ENCODE peak calls at places on chromosomes 6 and 20, in nine cellular contexts. One of them, this sample, is unnamed.

GRCh38 chr6:142966294-142966693 is 21.3 kb upstream of the HIVEP2 start:
- DNase-seq in body of pancreas: no peak
- DNase-seq in cardiac muscle cell: no peak
- DNase-seq in H9: no peak
- DNase-seq in astrocyte: no peak
- DNase-seq in neural progenitor cell: no peak
- DNase-seq in endodermal cell: no peak
- DNase-seq in GM06990: no peak
- DNase-seq in Peyer's patch: no peak
- DNase-seq in this sample: no peak

GRCh38 chr6:2784061-2784460 is 18.9 kb downstream of the WRNIP1 start:
- DNase-seq in GM06990: no peak
- DNase-seq in Peyer's patch: no peak
- DNase-seq in H9: no peak
- DNase-seq in cardiac muscle cell: no peak
- DNase-seq in body of pancreas: no peak
- DNase-seq in neural progenitor cell: no peak
- DNase-seq in endodermal cell: no peak
- DNase-seq in astrocyte: no peak
- DNase-seq in this sample: no peak

GRCh38 chr6:165664553-165665383 is 1.7 kb upstream of the PDE10A start:
- DNase-seq in endodermal cell: no peak
- DNase-seq in neural progenitor cell: peak; percentile 66
- DNase-seq in Peyer's patch: no peak
- DNase-seq in astrocyte: no peak
- DNase-seq in cardiac muscle cell: no peak
- DNase-seq in H9: no peak
- DNase-seq in GM06990: no peak
- DNase-seq in body of pancreas: no peak
- DNase-seq in this sample: no peak

GRCh38 chr6:53179961-53180651 is 31.5 kb upstream of the GCM1 start:
- DNase-seq in astrocyte: peak; percentile 52
- DNase-seq in GM06990: no peak
- DNase-seq in Peyer's patch: peak; percentile 85
- DNase-seq in endodermal cell: no peak
- DNase-seq in body of pancreas: peak; percentile 74
- DNase-seq in neural progenitor cell: no peak
- DNase-seq in H9: no peak
- DNase-seq in cardiac muscle cell: peak; percentile 17
- DNase-seq in this sample: no peak

GRCh38 chr20:845967-846893 is 12.7 kb downstream of the FAM110A start:
- DNase-seq in astrocyte: no peak
- DNase-seq in H9: no peak
- DNase-seq in GM06990: no peak
- DNase-seq in body of pancreas: no peak
- DNase-seq in Peyer's patch: no peak
- DNase-seq in endodermal cell: no peak
- DNase-seq in cardiac muscle cell: no peak
- DNase-seq in neural progenitor cell: no peak
- DNase-seq in this sample: no peak

GRCh38 chr20:21505810-21506530 is 7.9 kb downstream of the NKX2-2 start:
- DNase-seq in Peyer's patch: peak; percentile 53
- DNase-seq in GM06990: no peak
- DNase-seq in body of pancreas: no peak
- DNase-seq in cardiac muscle cell: peak; percentile 70
- DNase-seq in neural progenitor cell: peak; percentile 89
- DNase-seq in endodermal cell: peak; percentile 90
- DNase-seq in astrocyte: peak; percentile 15
- DNase-seq in H9: peak; percentile 73
- DNase-seq in this sample: peak; percentile 77

GRCh38 chr20:54207743-54208491 is at the start of gene PFDN4:
- DNase-seq in neural progenitor cell: peak; percentile 89
- DNase-seq in cardiac muscle cell: peak; percentile 88
- DNase-seq in endodermal cell: peak; percentile 95
- DNase-seq in astrocyte: peak; percentile 74
- DNase-seq in GM06990: peak; percentile 92
- DNase-seq in Peyer's patch: peak; percentile 91
- DNase-seq in H9: peak; percentile 86
- DNase-seq in body of pancreas: peak; percentile 77
- DNase-seq in this sample: peak; percentile 81

GRCh38 chr20:1855690-1856089 is 39.5 kb upstream of the SIRPA start:
- DNase-seq in H9: no peak
- DNase-seq in body of pancreas: no peak
- DNase-seq in Peyer's patch: no peak
- DNase-seq in GM06990: no peak
- DNase-seq in cardiac muscle cell: no peak
- DNase-seq in astrocyte: no peak
- DNase-seq in endodermal cell: no peak
- DNase-seq in neural progenitor cell: no peak
- DNase-seq in this sample: no peak

GRCh38 chr6:21999012-21999528 is 297.8 kb downstream of the PRL start:
- DNase-seq in astrocyte: peak; percentile 86
- DNase-seq in endodermal cell: no peak
- DNase-seq in neural progenitor cell: no peak
- DNase-seq in cardiac muscle cell: no peak
- DNase-seq in GM06990: no peak
- DNase-seq in body of pancreas: no peak
- DNase-seq in H9: no peak
- DNase-seq in Peyer's patch: no peak
- DNase-seq in this sample: no peak

GRCh38 chr6:110190726-110191125 is 10.5 kb downstream of the CDC40 start:
- DNase-seq in endodermal cell: peak; percentile 70
- DNase-seq in GM06990: no peak
- DNase-seq in astrocyte: no peak
- DNase-seq in cardiac muscle cell: no peak
- DNase-seq in body of pancreas: no peak
- DNase-seq in Peyer's patch: no peak
- DNase-seq in neural progenitor cell: no peak
- DNase-seq in H9: no peak
- DNase-seq in this sample: no peak

GRCh38 chr20:3687655-3688054 is 5.8 kb upstream of the ADAM33 start:
- DNase-seq in cardiac muscle cell: no peak
- DNase-seq in endodermal cell: no peak
- DNase-seq in neural progenitor cell: peak; percentile 48
- DNase-seq in H9: no peak
- DNase-seq in GM06990: no peak
- DNase-seq in body of pancreas: no peak
- DNase-seq in astrocyte: peak; percentile 47
- DNase-seq in Peyer's patch: no peak
- DNase-seq in this sample: no peak

GRCh38 chr20:6765469-6766058 is 1.9 kb upstream of the BMP2 start:
- DNase-seq in H9: no peak
- DNase-seq in Peyer's patch: no peak
- DNase-seq in neural progenitor cell: peak; percentile 46
- DNase-seq in body of pancreas: peak; percentile 13
- DNase-seq in GM06990: no peak
- DNase-seq in astrocyte: peak; percentile 31
- DNase-seq in endodermal cell: no peak
- DNase-seq in cardiac muscle cell: peak; percentile 53
- DNase-seq in this sample: peak; percentile 14

GRCh38 chr20:11718474-11719094 is 199.1 kb upstream of the BTBD3 start:
- DNase-seq in astrocyte: no peak
- DNase-seq in H9: no peak
- DNase-seq in cardiac muscle cell: no peak
- DNase-seq in endodermal cell: peak; percentile 56
- DNase-seq in body of pancreas: no peak
- DNase-seq in Peyer's patch: no peak
- DNase-seq in GM06990: no peak
- DNase-seq in neural progenitor cell: no peak
- DNase-seq in this sample: no peak

GRCh38 chr20:11717562-11717961 is 200.1 kb upstream of the BTBD3 start:
- DNase-seq in astrocyte: no peak
- DNase-seq in endodermal cell: no peak
- DNase-seq in Peyer's patch: no peak
- DNase-seq in GM06990: no peak
- DNase-seq in neural progenitor cell: no peak
- DNase-seq in body of pancreas: no peak
- DNase-seq in cardiac muscle cell: no peak
- DNase-seq in H9: no peak
- DNase-seq in this sample: no peak

GRCh38 chr20:11716945-11717248 is 200.8 kb upstream of the BTBD3 start:
- DNase-seq in GM06990: no peak
- DNase-seq in cardiac muscle cell: no peak
- DNase-seq in astrocyte: no peak
- DNase-seq in endodermal cell: no peak
- DNase-seq in neural progenitor cell: no peak
- DNase-seq in H9: no peak
- DNase-seq in body of pancreas: no peak
- DNase-seq in Peyer's patch: no peak
- DNase-seq in this sample: no peak

GRCh38 chr20:11719153-11719552 is 198.5 kb upstream of the BTBD3 start:
- DNase-seq in neural progenitor cell: no peak
- DNase-seq in body of pancreas: no peak
- DNase-seq in astrocyte: no peak
- DNase-seq in endodermal cell: peak; percentile 65
- DNase-seq in GM06990: no peak
- DNase-seq in cardiac muscle cell: no peak
- DNase-seq in Peyer's patch: no peak
- DNase-seq in H9: peak; percentile 61
- DNase-seq in this sample: no peak

GRCh38 chr20:11716239-11716944 is 201.3 kb upstream of the BTBD3 start:
- DNase-seq in Peyer's patch: no peak
- DNase-seq in astrocyte: peak; percentile 94
- DNase-seq in cardiac muscle cell: peak; percentile 28
- DNase-seq in body of pancreas: no peak
- DNase-seq in neural progenitor cell: peak; percentile 64
- DNase-seq in endodermal cell: peak; percentile 81
- DNase-seq in GM06990: no peak
- DNase-seq in H9: peak; percentile 75
- DNase-seq in this sample: peak; percentile 5
- TF ChIP-seq CTCF in Peyer's patch: no peak
- TF ChIP-seq CTCF in astrocyte: peak; percentile 72
- TF ChIP-seq CTCF in cardiac muscle cell: peak; percentile 43
- TF ChIP-seq CTCF in body of pancreas: peak; percentile 20
- TF ChIP-seq CTCF in neural progenitor cell: peak; percentile 56
- TF ChIP-seq CTCF in endodermal cell: peak; percentile 91
- TF ChIP-seq CTCF in GM06990: no peak
- TF ChIP-seq CTCF in H9: peak; percentile 77
- TF ChIP-seq CTCF in this sample: peak; percentile 61

GRCh38 chr20:7980332-7981046 is 39.1 kb downstream of the TMX4 start:
- DNase-seq in GM06990: no peak
- DNase-seq in body of pancreas: no peak
- DNase-seq in H9: peak; percentile 34
- DNase-seq in Peyer's patch: no peak
- DNase-seq in cardiac muscle cell: peak; percentile 38
- DNase-seq in endodermal cell: peak; percentile 53
- DNase-seq in neural progenitor cell: peak; percentile 52
- DNase-seq in astrocyte: peak; percentile 29
- DNase-seq in this sample: peak; percentile 2
- TF ChIP-seq CTCF in GM06990: peak; percentile 54
- TF ChIP-seq CTCF in body of pancreas: peak; percentile 26
- TF ChIP-seq CTCF in H9: peak; percentile 68
- TF ChIP-seq CTCF in Peyer's patch: no peak
- TF ChIP-seq CTCF in cardiac muscle cell: peak; percentile 73
- TF ChIP-seq CTCF in endodermal cell: peak; percentile 79
- TF ChIP-seq CTCF in neural progenitor cell: peak; percentile 63
- TF ChIP-seq CTCF in astrocyte: peak; percentile 60
- TF ChIP-seq CTCF in this sample: peak; percentile 64

DNA sequence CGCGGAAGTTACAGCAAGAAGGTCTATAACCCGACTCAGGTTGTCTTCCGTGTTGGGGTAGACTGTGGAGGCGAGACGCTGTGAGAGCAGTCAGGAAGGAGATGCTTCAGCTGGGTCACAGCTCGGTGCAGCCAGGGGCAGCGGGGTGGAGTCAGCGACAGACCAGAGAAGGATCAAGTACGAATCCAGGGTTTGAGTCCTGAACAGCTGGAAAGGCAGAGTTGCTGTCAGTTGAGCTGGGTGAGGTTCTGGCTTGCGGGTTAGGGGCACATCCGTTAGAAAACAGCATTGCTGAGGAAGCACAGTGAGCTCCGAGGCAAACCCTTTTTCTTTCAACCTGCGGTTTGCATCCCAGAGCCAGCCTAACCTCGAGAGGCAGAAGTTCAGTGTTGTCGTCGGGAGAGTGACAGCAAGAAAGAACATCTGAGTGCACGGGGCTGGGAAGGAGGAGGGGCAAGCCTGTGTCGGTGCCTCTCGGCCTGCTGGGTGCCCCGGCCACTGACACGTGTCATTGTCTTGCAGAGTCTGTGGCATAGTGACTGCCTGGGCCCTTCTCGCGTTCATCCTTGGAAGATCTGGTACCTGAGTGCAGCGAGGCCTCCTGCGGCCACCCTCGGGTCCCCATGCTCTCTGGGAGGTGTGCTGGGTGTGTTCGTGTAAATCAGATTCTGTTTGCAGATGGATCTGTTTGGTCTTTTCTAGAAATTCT is 20.0 kb downstream of the PNLDC1 start:
- DNase-seq in endodermal cell: peak; percentile 69
- DNase-seq in H9: peak; percentile 57
- DNase-seq in body of pancreas: no peak
- DNase-seq in astrocyte: no peak
- DNase-seq in neural progenitor cell: peak; percentile 11
- DNase-seq in GM06990: peak; percentile 43
- DNase-seq in Peyer's patch: peak; percentile 50
- DNase-seq in cardiac muscle cell: no peak
- DNase-seq in this sample: peak; percentile 11
- TF ChIP-seq CTCF in endodermal cell: no peak
- TF ChIP-seq CTCF in H9: no peak
- TF ChIP-seq CTCF in body of pancreas: no peak
- TF ChIP-seq CTCF in astrocyte: no peak
- TF ChIP-seq CTCF in neural progenitor cell: no peak
- TF ChIP-seq CTCF in GM06990: no peak
- TF ChIP-seq CTCF in Peyer's patch: no peak
- TF ChIP-seq CTCF in cardiac muscle cell: no peak
- TF ChIP-seq CTCF in this sample: no peak

GRCh38 chr6:118581489-118581959 is 33.4 kb downstream of the PLN start:
- DNase-seq in astrocyte: peak; percentile 75
- DNase-seq in endodermal cell: no peak
- DNase-seq in Peyer's patch: no peak
- DNase-seq in H9: no peak
- DNase-seq in cardiac muscle cell: no peak
- DNase-seq in neural progenitor cell: no peak
- DNase-seq in body of pancreas: peak; percentile 29
- DNase-seq in GM06990: no peak
- DNase-seq in this sample: no peak

GRCh38 chr6:118579786-118580185 is 31.7 kb downstream of the PLN start:
- DNase-seq in endodermal cell: peak; percentile 80
- DNase-seq in neural progenitor cell: no peak
- DNase-seq in cardiac muscle cell: no peak
- DNase-seq in H9: peak; percentile 85
- DNase-seq in astrocyte: no peak
- DNase-seq in GM06990: no peak
- DNase-seq in Peyer's patch: no peak
- DNase-seq in body of pancreas: no peak
- DNase-seq in this sample: no peak

GRCh38 chr6:118578617-118579016 is 30.5 kb downstream of the PLN start:
- DNase-seq in astrocyte: no peak
- DNase-seq in cardiac muscle cell: no peak
- DNase-seq in Peyer's patch: no peak
- DNase-seq in endodermal cell: no peak
- DNase-seq in H9: no peak
- DNase-seq in body of pancreas: no peak
- DNase-seq in GM06990: no peak
- DNase-seq in neural progenitor cell: no peak
- DNase-seq in this sample: no peak

GRCh38 chr6:118577972-118578371 is 29.9 kb downstream of the PLN start:
- DNase-seq in endodermal cell: no peak
- DNase-seq in cardiac muscle cell: no peak
- DNase-seq in body of pancreas: no peak
- DNase-seq in GM06990: no peak
- DNase-seq in astrocyte: no peak
- DNase-seq in H9: no peak
- DNase-seq in neural progenitor cell: no peak
- DNase-seq in Peyer's patch: no peak
- DNase-seq in this sample: no peak

GRCh38 chr6:118580585-118581419 is 32.7 kb downstream of the PLN start:
- DNase-seq in H9: peak; percentile 67
- DNase-seq in GM06990: peak; percentile 11
- DNase-seq in astrocyte: peak; percentile 73
- DNase-seq in cardiac muscle cell: peak; percentile 80
- DNase-seq in neural progenitor cell: peak; percentile 86
- DNase-seq in endodermal cell: peak; percentile 78
- DNase-seq in body of pancreas: peak; percentile 43
- DNase-seq in Peyer's patch: peak; percentile 70
- DNase-seq in this sample: peak; percentile 14
- TF ChIP-seq CTCF in H9: peak; percentile 82
- TF ChIP-seq CTCF in GM06990: peak; percentile 41
- TF ChIP-seq CTCF in astrocyte: peak; percentile 65
- TF ChIP-seq CTCF in cardiac muscle cell: peak; percentile 69
- TF ChIP-seq CTCF in neural progenitor cell: peak; percentile 85
- TF ChIP-seq CTCF in endodermal cell: peak; percentile 89
- TF ChIP-seq CTCF in body of pancreas: peak; percentile 80
- TF ChIP-seq CTCF in Peyer's patch: no peak
- TF ChIP-seq CTCF in this sample: peak; percentile 84